ENCODE peak calls at places on chromosomes 3 and 15, in seven cellular contexts. G is activated CD4-positive, alpha-beta T cell treated with anti-CD3 and anti-CD28 coated beads, Interleukin-2, amount 10 ng/mL, durations not matched to agents 7 days and 5 days; S is hepatocyte; D is EH; U is left colon; L is NCI-H1092; V is osteocyte. B is an unnamed sample.

GRCh38 chr15:63334821-63335220 is 46.8 kb downstream of the CA12 start:
- DNase-seq in G (no peak), S (no peak), D (peak; percentile 34), U (no peak), L (no peak), V (no peak), B (no peak)

GRCh38 chr15:99668533-99669182 is 64.6 kb downstream of the LYSMD4 start:
- DNase-seq in G (no peak), S (no peak), D (no peak), U (no peak), L (no peak), V (no peak), B (no peak)

GRCh38 chr15:79674124-79674465 is 222.7 kb downstream of the MTHFS start:
- DNase-seq in G (no peak), S (no peak), D (no peak), U (no peak), L (no peak), V (no peak), B (no peak)

GRCh38 chr15:91578511-91578910 is 275.0 kb upstream of the SLCO3A1 start:
- DNase-seq in G (no peak), S (no peak), D (no peak), U (no peak), L (no peak), V (no peak), B (no peak)

GRCh38 chr15:70178335-70179084 is 80.8 kb upstream of the TLE3 start:
- DNase-seq in G (no peak), S (no peak), D (no peak), U (no peak), L (no peak), V (no peak), B (no peak)

GRCh38 chr3:195004512-195005250 is 266.3 kb downstream of the XXYLT1 start:
- DNase-seq in G (no peak), S (no peak), D (no peak), U (no peak), L (no peak), V (peak; percentile 62), B (peak; percentile 68)

GRCh38 chr3:70550723-70551319 is 238.4 kb upstream of the MDFIC2 start:
- DNase-seq in G (peak; percentile 75), S (peak; percentile 70), D (peak; percentile 66), U (peak; percentile 45), L (no peak), V (peak; percentile 89), B (peak; percentile 77)

GRCh38 chr3:135084404-135084803 is 289.3 kb downstream of the EPHB1 start:
- DNase-seq in G (no peak), S (no peak), D (peak; percentile 4), U (no peak), L (no peak), V (no peak), B (no peak)

GRCh38 chr3:34947849-34948248 is 691.5 kb upstream of the ARPP21 start:
- DNase-seq in G (no peak), S (no peak), D (peak; percentile 72), U (no peak), L (no peak), V (no peak), B (no peak)

GRCh38 chr15:54045397-54045796 is 67.2 kb downstream of the UNC13C start:
- DNase-seq in G (no peak), S (peak; percentile 10), D (no peak), U (no peak), L (no peak), V (no peak), B (no peak)

GRCh38 chr15:100291106-100291505 is 50.7 kb downstream of the ADAMTS17 start:
- DNase-seq in G (no peak), S (no peak), D (peak; percentile 0), U (no peak), L (no peak), V (no peak), B (no peak)

GRCh38 chr3:184176377-184177330 is 2.0 kb downstream of the AP2M1 start:
- DNase-seq in G (no peak), S (peak; percentile 92), D (peak; percentile 99), U (peak; percentile 57), L (no peak), V (peak; percentile 94), B (no peak)

GRCh38 chr3:43765417-43766030 is 74.8 kb downstream of the ABHD5 start:
- DNase-seq in G (no peak), S (no peak), D (peak; percentile 57), U (no peak), L (no peak), V (no peak), B (no peak)

GRCh38 chr3:141249041-141249440 is 17.4 kb downstream of the PXYLP1 start:
- DNase-seq in G (no peak), S (no peak), D (no peak), U (no peak), L (no peak), V (peak; percentile 51), B (no peak)

GRCh38 chr3:102443021-102443420 is 8.2 kb downstream of the ZPLD1 start:
- DNase-seq in G (no peak), S (no peak), D (no peak), U (no peak), L (no peak), V (no peak), B (no peak)

GRCh38 chr15:61871926-61872522 is 188.2 kb downstream of the VPS13C start:
- DNase-seq in G (no peak), S (peak; percentile 6), D (peak; percentile 34), U (no peak), L (no peak), V (no peak), B (no peak)

GRCh38 chr3:10445561-10445960 is 59.8 kb downstream of the ATP2B2 start:
- DNase-seq in G (no peak), S (no peak), D (peak; percentile 57), U (no peak), L (no peak), V (no peak), B (no peak)

GRCh38 chr3:22885039-22885438 is 318.1 kb upstream of the UBE2E2 start:
- DNase-seq in G (no peak), S (no peak), D (no peak), U (no peak), L (no peak), V (no peak), B (no peak)

GRCh38 chr3:41430886-41431285 is 231.6 kb downstream of the CTNNB1 start:
- DNase-seq in G (no peak), S (no peak), D (no peak), U (no peak), L (no peak), V (no peak), B (no peak)

GRCh38 chr3:51887620-51888019 is 12.2 kb upstream of the IQCF5 start:
- DNase-seq in G (no peak), S (no peak), D (no peak), U (no peak), L (no peak), V (no peak), B (no peak)

GRCh38 chr3:58386966-58387365 is 46.7 kb downstream of the PDHB start:
- DNase-seq in G (no peak), S (peak; percentile 62), D (peak; percentile 95), U (no peak), L (no peak), V (no peak), B (no peak)

GRCh38 chr15:57849332-57849731 is 142.8 kb downstream of the POLR2M start:
- DNase-seq in G (no peak), S (no peak), D (peak; percentile 15), U (no peak), L (no peak), V (no peak), B (no peak)

GRCh38 chr3:25306066-25306465 is 122.0 kb upstream of the RARB start:
- DNase-seq in G (no peak), S (no peak), D (no peak), U (no peak), L (no peak), V (no peak), B (no peak)

GRCh38 chr3:126704494-126705214 is 614 bp downstream of the CHCHD6 start:
- DNase-seq in G (no peak), S (no peak), D (peak; percentile 19), U (no peak), L (no peak), V (no peak), B (no peak)

GRCh38 chr3:40309439-40309924 is at the start of gene EIF1B:
- DNase-seq in G (peak; percentile 98), S (peak; percentile 98), D (peak; percentile 97), U (peak; percentile 98), L (peak; percentile 94), V (peak; percentile 99), B (peak; percentile 99)

B was measured in suprapubic skin.